ENCODE peak calls at places on chromosomes 3 and 15, in eight cellular contexts. One of them, this sample, is unnamed.

GRCh38 chr15:37019479-37020433 is 80.6 kb downstream of the MEIS2 start:
- DNase-seq in GM12864: no peak
- DNase-seq in thoracic aorta: no peak
- DNase-seq in GM12878: no peak
- DNase-seq in astrocyte: peak
- DNase-seq in A549: no peak
- DNase-seq in sigmoid colon: no peak
- DNase-seq in fibroblast of the aortic adventitia: peak
- DNase-seq in this sample: no peak

GRCh38 chr3:35602395-35602936 is 36.9 kb upstream of the ARPP21 start:
- DNase-seq in sigmoid colon: no peak
- DNase-seq in A549: no peak
- DNase-seq in thoracic aorta: no peak
- DNase-seq in astrocyte: no peak
- DNase-seq in fibroblast of the aortic adventitia: no peak
- DNase-seq in GM12864: no peak
- DNase-seq in GM12878: no peak
- DNase-seq in this sample: no peak

GRCh38 chr15:78709263-78709882 is 68.4 kb upstream of the CHRNB4 start:
- DNase-seq in sigmoid colon: peak
- DNase-seq in fibroblast of the aortic adventitia: peak
- DNase-seq in astrocyte: no peak
- DNase-seq in A549: peak
- DNase-seq in GM12878: no peak
- DNase-seq in thoracic aorta: peak
- DNase-seq in GM12864: no peak
- DNase-seq in this sample: peak

GRCh38 chr3:168736202-168736601 is 640.5 kb upstream of the GOLIM4 start:
- DNase-seq in A549: no peak
- DNase-seq in GM12878: no peak
- DNase-seq in fibroblast of the aortic adventitia: no peak
- DNase-seq in GM12864: no peak
- DNase-seq in astrocyte: no peak
- DNase-seq in thoracic aorta: no peak
- DNase-seq in sigmoid colon: no peak
- DNase-seq in this sample: no peak

GRCh38 chr3:175129126-175129525 is 270.0 kb downstream of the NAALADL2 start:
- DNase-seq in astrocyte: peak
- DNase-seq in GM12878: no peak
- DNase-seq in thoracic aorta: no peak
- DNase-seq in sigmoid colon: no peak
- DNase-seq in GM12864: no peak
- DNase-seq in A549: no peak
- DNase-seq in fibroblast of the aortic adventitia: peak
- DNase-seq in this sample: no peak

GRCh38 chr3:119322021-119322522 is 27.9 kb downstream of the ARHGAP31 start:
- DNase-seq in GM12864: no peak
- DNase-seq in A549: peak
- DNase-seq in astrocyte: peak
- DNase-seq in GM12878: no peak
- DNase-seq in thoracic aorta: no peak
- DNase-seq in sigmoid colon: no peak
- DNase-seq in fibroblast of the aortic adventitia: peak
- DNase-seq in this sample: no peak

GRCh38 chr3:186452517-186452916 is 90.5 kb upstream of the DGKG start:
- DNase-seq in GM12864: no peak
- DNase-seq in fibroblast of the aortic adventitia: peak
- DNase-seq in astrocyte: peak
- DNase-seq in thoracic aorta: no peak
- DNase-seq in sigmoid colon: no peak
- DNase-seq in GM12878: no peak
- DNase-seq in A549: no peak
- DNase-seq in this sample: no peak

GRCh38 chr3:55897573-55898224 is 410.6 kb upstream of the WNT5A start:
- DNase-seq in sigmoid colon: no peak
- DNase-seq in fibroblast of the aortic adventitia: no peak
- DNase-seq in A549: no peak
- DNase-seq in GM12878: no peak
- DNase-seq in astrocyte: no peak
- DNase-seq in thoracic aorta: no peak
- DNase-seq in GM12864: no peak
- DNase-seq in this sample: peak

GRCh38 chr15:64152507-64153387 is 1.2 kb downstream of the SNX22 start:
- DNase-seq in A549: no peak
- DNase-seq in GM12878: no peak
- DNase-seq in fibroblast of the aortic adventitia: no peak
- DNase-seq in astrocyte: no peak
- DNase-seq in GM12864: no peak
- DNase-seq in sigmoid colon: no peak
- DNase-seq in thoracic aorta: no peak
- DNase-seq in this sample: no peak

GRCh38 chr15:97944724-97945123 is 15.8 kb upstream of the ARRDC4 start:
- DNase-seq in thoracic aorta: no peak
- DNase-seq in A549: no peak
- DNase-seq in astrocyte: no peak
- DNase-seq in GM12864: no peak
- DNase-seq in sigmoid colon: no peak
- DNase-seq in GM12878: no peak
- DNase-seq in fibroblast of the aortic adventitia: no peak
- DNase-seq in this sample: no peak

GRCh38 chr3:31532587-31533168 is at the start of gene STT3B:
- DNase-seq in GM12878: peak
- DNase-seq in astrocyte: peak
- DNase-seq in sigmoid colon: peak
- DNase-seq in thoracic aorta: peak
- DNase-seq in fibroblast of the aortic adventitia: peak
- DNase-seq in A549: peak
- DNase-seq in GM12864: peak
- DNase-seq in this sample: no peak

GRCh38 chr3:172666181-172666872 is 44.5 kb downstream of the NCEH1 start:
- DNase-seq in sigmoid colon: no peak
- DNase-seq in A549: no peak
- DNase-seq in astrocyte: no peak
- DNase-seq in thoracic aorta: no peak
- DNase-seq in GM12878: no peak
- DNase-seq in fibroblast of the aortic adventitia: no peak
- DNase-seq in GM12864: no peak
- DNase-seq in this sample: no peak

GRCh38 chr3:65138531-65138930 is 450.7 kb upstream of the ADAMTS9 start:
- DNase-seq in sigmoid colon: no peak
- DNase-seq in GM12878: no peak
- DNase-seq in fibroblast of the aortic adventitia: no peak
- DNase-seq in A549: no peak
- DNase-seq in GM12864: no peak
- DNase-seq in astrocyte: peak
- DNase-seq in thoracic aorta: no peak
- DNase-seq in this sample: no peak

GRCh38 chr15:69794643-69795461 is 302.9 kb downstream of the TLE3 start:
- DNase-seq in fibroblast of the aortic adventitia: peak
- DNase-seq in GM12878: no peak
- DNase-seq in A549: no peak
- DNase-seq in sigmoid colon: peak
- DNase-seq in astrocyte: peak
- DNase-seq in thoracic aorta: peak
- DNase-seq in GM12864: no peak
- DNase-seq in this sample: no peak

GRCh38 chr15:24917431-24917830 is 37.4 kb upstream of the SNRPN start:
- DNase-seq in thoracic aorta: no peak
- DNase-seq in astrocyte: no peak
- DNase-seq in GM12864: no peak
- DNase-seq in A549: no peak
- DNase-seq in sigmoid colon: no peak
- DNase-seq in GM12878: no peak
- DNase-seq in fibroblast of the aortic adventitia: no peak
- DNase-seq in this sample: no peak

GRCh38 chr3:97940034-97940433 is 32.2 kb downstream of the RIOX2 start:
- DNase-seq in fibroblast of the aortic adventitia: no peak
- DNase-seq in A549: no peak
- DNase-seq in astrocyte: no peak
- DNase-seq in GM12878: no peak
- DNase-seq in GM12864: no peak
- DNase-seq in sigmoid colon: no peak
- DNase-seq in thoracic aorta: no peak
- DNase-seq in this sample: no peak

GRCh38 chr3:172129868-172130751 is 90.7 kb downstream of the FNDC3B start:
- DNase-seq in sigmoid colon: peak
- DNase-seq in A549: peak
- DNase-seq in thoracic aorta: peak
- DNase-seq in GM12864: no peak
- DNase-seq in GM12878: no peak
- DNase-seq in astrocyte: peak
- DNase-seq in fibroblast of the aortic adventitia: peak
- DNase-seq in this sample: no peak

GRCh38 chr15:77535845-77536244 is 96.9 kb downstream of the LINGO1 start:
- DNase-seq in thoracic aorta: no peak
- DNase-seq in sigmoid colon: peak
- DNase-seq in astrocyte: no peak
- DNase-seq in fibroblast of the aortic adventitia: no peak
- DNase-seq in A549: no peak
- DNase-seq in GM12864: no peak
- DNase-seq in GM12878: no peak
- DNase-seq in this sample: no peak

GRCh38 chr3:36907911-36908646 is 36.8 kb downstream of the TRANK1 start:
- DNase-seq in astrocyte: peak
- DNase-seq in A549: peak
- DNase-seq in GM12878: peak
- DNase-seq in sigmoid colon: peak
- DNase-seq in GM12864: no peak
- DNase-seq in thoracic aorta: no peak
- DNase-seq in fibroblast of the aortic adventitia: peak
- DNase-seq in this sample: peak

GRCh38 chr15:35738370-35738769 is 192.4 kb upstream of the DPH6 start:
- DNase-seq in thoracic aorta: no peak
- DNase-seq in A549: no peak
- DNase-seq in sigmoid colon: no peak
- DNase-seq in fibroblast of the aortic adventitia: no peak
- DNase-seq in astrocyte: peak
- DNase-seq in GM12878: no peak
- DNase-seq in GM12864: no peak
- DNase-seq in this sample: no peak

GRCh38 chr15:89002281-89002761 is 85.9 kb upstream of the ABHD2 start:
- DNase-seq in GM12864: no peak
- DNase-seq in astrocyte: peak
- DNase-seq in GM12878: peak
- DNase-seq in fibroblast of the aortic adventitia: peak
- DNase-seq in A549: peak
- DNase-seq in sigmoid colon: no peak
- DNase-seq in thoracic aorta: no peak
- DNase-seq in this sample: no peak

GRCh38 chr3:66463734-66464511 is 36.9 kb downstream of the LRIG1 start:
- DNase-seq in thoracic aorta: no peak
- DNase-seq in sigmoid colon: no peak
- DNase-seq in fibroblast of the aortic adventitia: no peak
- DNase-seq in GM12864: no peak
- DNase-seq in A549: no peak
- DNase-seq in astrocyte: no peak
- DNase-seq in GM12878: no peak
- DNase-seq in this sample: no peak

GRCh38 chr3:131231710-131232348 is 149.7 kb upstream of the NUDT16 start:
- DNase-seq in thoracic aorta: no peak
- DNase-seq in GM12864: no peak
- DNase-seq in astrocyte: peak
- DNase-seq in A549: no peak
- DNase-seq in sigmoid colon: no peak
- DNase-seq in GM12878: no peak
- DNase-seq in fibroblast of the aortic adventitia: no peak
- DNase-seq in this sample: no peak
- TF ChIP-seq CTCF in thoracic aorta: no peak
- TF ChIP-seq CTCF in GM12864: peak
- TF ChIP-seq CTCF in astrocyte: no peak
- TF ChIP-seq CTCF in A549: no peak
- TF ChIP-seq CTCF in sigmoid colon: no peak
- TF ChIP-seq CTCF in GM12878: peak
- TF ChIP-seq CTCF in fibroblast of the aortic adventitia: no peak
- TF ChIP-seq CTCF in this sample: no peak

DNA sequence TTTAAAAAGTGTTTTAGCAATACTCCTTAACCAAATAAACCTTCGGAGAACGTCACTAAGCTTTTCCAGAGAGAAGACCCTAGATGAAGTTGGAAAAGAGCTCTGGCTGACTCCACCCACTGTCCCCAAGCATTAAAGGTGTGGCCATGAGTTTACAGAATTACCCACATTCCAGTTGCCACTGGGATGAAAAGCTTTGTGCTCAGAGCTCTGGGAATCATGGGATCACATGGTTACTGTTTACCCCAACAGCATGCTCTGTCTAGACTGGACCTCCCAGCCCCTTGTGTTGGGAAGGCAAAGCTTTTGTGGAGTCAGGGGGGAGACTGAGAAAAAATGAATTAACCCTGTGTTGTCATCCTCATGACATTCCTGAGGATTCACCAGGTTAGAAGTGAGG is 55.3 kb downstream of the CCK start:
- DNase-seq in A549: no peak
- DNase-seq in GM12864: no peak
- DNase-seq in GM12878: no peak
- DNase-seq in thoracic aorta: no peak
- DNase-seq in sigmoid colon: no peak
- DNase-seq in astrocyte: no peak
- DNase-seq in fibroblast of the aortic adventitia: no peak
- DNase-seq in this sample: no peak
- TF ChIP-seq CTCF in A549: no peak
- TF ChIP-seq CTCF in GM12864: no peak
- TF ChIP-seq CTCF in GM12878: no peak
- TF ChIP-seq CTCF in thoracic aorta: no peak
- TF ChIP-seq CTCF in sigmoid colon: no peak
- TF ChIP-seq CTCF in astrocyte: no peak
- TF ChIP-seq CTCF in fibroblast of the aortic adventitia: no peak
- TF ChIP-seq CTCF in this sample: no peak

GRCh38 chr3:28800203-28800602 is 451.6 kb upstream of the AZI2 start:
- DNase-seq in GM12864: no peak
- DNase-seq in fibroblast of the aortic adventitia: no peak
- DNase-seq in astrocyte: no peak
- DNase-seq in thoracic aorta: no peak
- DNase-seq in sigmoid colon: no peak
- DNase-seq in A549: no peak
- DNase-seq in GM12878: no peak
- DNase-seq in this sample: no peak

GRCh38 chr3:28799084-28799483 is 450.5 kb upstream of the AZI2 start:
- DNase-seq in fibroblast of the aortic adventitia: peak
- DNase-seq in A549: no peak
- DNase-seq in GM12864: no peak
- DNase-seq in sigmoid colon: no peak
- DNase-seq in astrocyte: no peak
- DNase-seq in GM12878: no peak
- DNase-seq in thoracic aorta: no peak
- DNase-seq in this sample: no peak
- TF ChIP-seq CTCF in fibroblast of the aortic adventitia: no peak
- TF ChIP-seq CTCF in A549: no peak
- TF ChIP-seq CTCF in GM12864: no peak
- TF ChIP-seq CTCF in sigmoid colon: no peak
- TF ChIP-seq CTCF in astrocyte: no peak
- TF ChIP-seq CTCF in GM12878: peak
- TF ChIP-seq CTCF in thoracic aorta: no peak
- TF ChIP-seq CTCF in this sample: no peak

DNA sequence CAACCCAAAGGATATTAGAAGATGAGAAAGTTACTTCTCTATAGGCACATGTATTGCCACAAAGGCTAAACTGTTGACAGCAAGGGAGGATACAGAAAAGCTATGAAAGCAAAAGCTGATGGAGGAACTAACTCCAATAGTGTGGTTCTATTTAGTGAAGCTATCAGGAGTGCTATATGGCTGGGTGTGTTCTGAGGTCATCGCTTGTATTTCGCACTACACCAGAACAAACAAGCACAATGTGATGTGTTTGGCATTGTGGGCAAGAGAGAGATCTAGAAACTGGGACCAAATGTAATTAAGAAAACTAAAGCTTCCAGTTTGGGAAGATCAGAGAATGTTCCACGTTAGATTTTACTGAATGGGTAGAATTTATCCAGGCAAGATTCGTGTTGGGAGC is 220.4 kb upstream of the UMPS start:
- DNase-seq in fibroblast of the aortic adventitia: no peak
- DNase-seq in A549: no peak
- DNase-seq in GM12878: no peak
- DNase-seq in astrocyte: no peak
- DNase-seq in thoracic aorta: no peak
- DNase-seq in GM12864: no peak
- DNase-seq in sigmoid colon: no peak
- DNase-seq in this sample: no peak
- TF ChIP-seq CTCF in fibroblast of the aortic adventitia: no peak
- TF ChIP-seq CTCF in A549: no peak
- TF ChIP-seq CTCF in GM12878: no peak
- TF ChIP-seq CTCF in astrocyte: no peak
- TF ChIP-seq CTCF in thoracic aorta: no peak
- TF ChIP-seq CTCF in GM12864: no peak
- TF ChIP-seq CTCF in sigmoid colon: no peak
- TF ChIP-seq CTCF in this sample: no peak